ENCODE peak calls at places on chromosomes 6 and 20, in ten cellular contexts. U is COR-L47; V is HL-60; G is stimulated activated CD8-positive, alpha-beta memory T cell treated with anti-CD3 and anti-CD28 coated beads, Interleukin-4, amount 100 ng/mL, for 24 hours; Q is GM12865; J is fibroblast of lung; T is mammary epithelial cell; H is nucleus accumbens; K is Caki2; W is keratinocyte. N is an unnamed sample.

GRCh38 chr6:112309244-112309643 is 37.9 kb upstream of the RFPL4B start:
- DNase-seq in J (no peak), W (no peak), H (no peak), K (no peak), G (no peak), Q (no peak), V (no peak), T (no peak), U (no peak), N (no peak)

GRCh38 chr6:45314146-45314545 is 14.0 kb upstream of the RUNX2 start:
- DNase-seq in Q (no peak), W (no peak), V (no peak), H (no peak), U (no peak), K (no peak), J (no peak), G (no peak), T (no peak), N (no peak)

GRCh38 chr20:54025166-54025835 is 45.1 kb downstream of the BCAS1 start:
- DNase-seq in G (no peak), Q (no peak), H (no peak), K (peak), T (no peak), J (peak), V (no peak), W (no peak), U (no peak), N (no peak)

GRCh38 chr6:70398783-70399730 is 14.3 kb upstream of the FAM135A start:
- DNase-seq in H (no peak), T (peak), G (no peak), J (peak), V (no peak), W (peak), Q (no peak), K (peak), U (no peak), N (peak)

GRCh38 chr20:14956538-14956937 is 619.1 kb upstream of the FLRT3 start:
- DNase-seq in T (no peak), H (no peak), V (no peak), Q (no peak), J (no peak), K (no peak), G (no peak), U (no peak), W (no peak), N (no peak)

GRCh38 chr6:39083111-39083702 is 31.8 kb downstream of the SAYSD1 start:
- DNase-seq in H (no peak), T (no peak), G (no peak), U (peak), Q (no peak), V (no peak), K (no peak), J (no peak), W (no peak), N (no peak)

GRCh38 chr6:9527679-9528286 is 887.1 kb downstream of the TFAP2A start:
- DNase-seq in K (no peak), W (no peak), G (no peak), J (peak), U (peak), Q (no peak), T (no peak), H (no peak), V (peak), N (peak)

GRCh38 chr6:42279144-42279781 is 61.6 kb upstream of the MRPS10 start:
- DNase-seq in W (no peak), K (peak), T (peak), H (no peak), G (no peak), U (no peak), Q (peak), V (no peak), J (peak), N (no peak)

GRCh38 chr6:40138273-40138720 is 204.0 kb upstream of the MOCS1 start:
- DNase-seq in T (no peak), Q (no peak), W (no peak), U (no peak), G (no peak), J (no peak), H (no peak), K (peak), V (no peak), N (no peak)

GRCh38 chr20:4297141-4297826 is 281.9 kb upstream of the RNF24 start:
- DNase-seq in U (no peak), W (no peak), J (peak), K (no peak), V (peak), Q (no peak), H (no peak), T (no peak), G (no peak), N (no peak)

GRCh38 chr20:23293689-23294088 is 56.9 kb upstream of the NXT1 start:
- DNase-seq in W (no peak), T (no peak), H (no peak), K (no peak), G (no peak), V (no peak), J (no peak), Q (no peak), U (no peak), N (no peak)

GRCh38 chr6:3847521-3847920 is 1.7 kb upstream of the FAM50B start:
- DNase-seq in U (no peak), J (peak), T (no peak), W (no peak), V (no peak), K (no peak), G (no peak), H (no peak), Q (no peak), N (no peak)

GRCh38 chr6:36244641-36245280 is 25.1 kb upstream of the PNPLA1 start:
- DNase-seq in T (no peak), U (no peak), K (no peak), G (no peak), Q (no peak), J (no peak), H (no peak), W (no peak), V (no peak), N (no peak)

GRCh38 chr6:4287811-4288244 is 152.5 kb upstream of the ECI2 start:
- DNase-seq in G (no peak), U (peak), T (no peak), K (no peak), W (no peak), H (no peak), V (no peak), J (no peak), Q (no peak), N (peak)

GRCh38 chr6:166743925-166744653 is 117.0 kb upstream of the RPS6KA2 start:
- DNase-seq in Q (no peak), H (no peak), U (no peak), K (no peak), W (no peak), G (no peak), V (no peak), J (no peak), T (no peak), N (no peak)

GRCh38 chr6:110039364-110039995 is 61.4 kb downstream of the GPR6 start:
- DNase-seq in G (peak), Q (peak), W (peak), U (peak), K (peak), T (peak), H (peak), V (peak), J (peak), N (peak)

GRCh38 chr6:113813207-113813606 is 43.9 kb upstream of the MARCKS start:
- DNase-seq in V (no peak), Q (no peak), W (no peak), K (peak), U (no peak), J (peak), H (no peak), G (no peak), T (peak), N (no peak)

GRCh38 chr6:105537981-105538578 is 135.2 kb upstream of the PREP start:
- DNase-seq in T (peak), V (no peak), W (no peak), H (no peak), Q (no peak), J (no peak), K (no peak), U (no peak), G (no peak), N (no peak)

GRCh38 chr6:107800564-107801164 is 23.4 kb downstream of the SCML4 start:
- DNase-seq in Q (peak), V (no peak), K (no peak), H (no peak), G (no peak), T (peak), W (no peak), J (peak), U (no peak), N (no peak)

GRCh38 chr6:163179061-163179460 is 235.5 kb upstream of the QKI start:
- DNase-seq in K (no peak), U (no peak), T (no peak), H (no peak), J (no peak), Q (no peak), G (no peak), W (no peak), V (no peak), N (no peak)

GRCh38 chr6:79868098-79868722 is 79.1 kb downstream of the ELOVL4 start:
- DNase-seq in G (no peak), J (peak), T (peak), H (no peak), V (no peak), U (peak), Q (peak), W (no peak), K (peak), N (peak)

GRCh38 chr6:27871919-27872633 is 40.1 kb downstream of the OR2B2 start:
- DNase-seq in K (peak), G (peak), W (no peak), T (peak), Q (peak), U (peak), H (no peak), V (peak), J (peak), N (peak)

GRCh38 chr20:48115511-48115910 is 330.2 kb upstream of the SULF2 start:
- DNase-seq in G (no peak), W (no peak), K (no peak), V (no peak), U (no peak), H (no peak), J (no peak), T (no peak), Q (no peak), N (no peak)

GRCh38 chr6:125375841-125376240 is 74.1 kb upstream of the HDDC2 start:
- DNase-seq in J (no peak), Q (no peak), U (no peak), V (no peak), W (no peak), T (no peak), K (no peak), G (no peak), H (no peak), N (no peak)

GRCh38 chr20:18188446-18188845 is 50.8 kb downstream of the KAT14 start:
- DNase-seq in J (peak), H (no peak), T (no peak), K (no peak), U (no peak), V (no peak), W (no peak), Q (no peak), G (no peak), N (no peak)

GRCh38 chr6:12890171-12890790 is 173.7 kb downstream of the PHACTR1 start:
- DNase-seq in Q (peak), H (no peak), G (peak), K (no peak), U (no peak), W (no peak), J (no peak), T (no peak), V (no peak), N (no peak)

GRCh38 chr6:167974644-167975344 is 22.7 kb upstream of the KIF25 start:
- DNase-seq in V (no peak), Q (no peak), J (no peak), K (no peak), H (no peak), T (no peak), U (no peak), G (no peak), W (no peak), N (no peak)

GRCh38 chr6:38495922-38496635 is 143.7 kb downstream of the BTBD9 start:
- DNase-seq in V (no peak), U (no peak), H (peak), J (no peak), K (no peak), T (no peak), W (no peak), Q (peak), G (no peak), N (no peak)

GRCh38 chr6:104407957-104408356 is 451.8 kb downstream of the HACE1 start:
- DNase-seq in J (no peak), T (no peak), K (no peak), V (no peak), Q (no peak), G (no peak), W (no peak), U (no peak), H (no peak), N (no peak)

GRCh38 chr6:113695506-113695905 is 161.6 kb upstream of the MARCKS start:
- DNase-seq in T (no peak), H (no peak), V (peak), K (no peak), G (no peak), U (no peak), Q (no peak), J (peak), W (no peak), N (no peak)

GRCh38 chr20:41249781-41250281 is 67.7 kb downstream of the ZHX3 start:
- DNase-seq in H (peak), U (no peak), G (no peak), J (peak), W (no peak), T (peak), K (peak), Q (peak), V (no peak), N (no peak)

GRCh38 chr6:155174576-155175174 is 89.1 kb upstream of the CLDN20 start:
- DNase-seq in W (no peak), G (peak), U (peak), K (peak), Q (peak), J (peak), V (peak), T (peak), H (peak), N (peak)

N was measured in NCI-H345.